ENCODE peak calls at places on chromosome 20, in ten cellular contexts. One of them, this sample, is unnamed.

GRCh38 chr20:48629069-48629959 is 198.5 kb downstream of the PREX1 start:
- DNase-seq in cerebellar cortex: no peak
- DNase-seq in EL: no peak
- DNase-seq in adrenal gland: no peak
- DNase-seq in choroid plexus epithelial cell: no peak
- DNase-seq in stimulated activated CD4-positive, alpha-beta T cell treated with anti-CD3 and anti-CD28 coated beads, Interleukin-1b, Interleukin-23, amount 100 ng/mL, for 1 hour: no peak
- DNase-seq in LNCaP clone FGC: no peak
- DNase-seq in BJ: no peak
- DNase-seq in GM04504: no peak
- DNase-seq in spleen: peak; percentile 50
- DNase-seq in this sample: no peak

GRCh38 chr20:35279533-35280174 is 1.7 kb upstream of the MMP24OS start:
- DNase-seq in EL: no peak
- DNase-seq in cerebellar cortex: no peak
- DNase-seq in adrenal gland: no peak
- DNase-seq in GM04504: no peak
- DNase-seq in LNCaP clone FGC: no peak
- DNase-seq in choroid plexus epithelial cell: no peak
- DNase-seq in BJ: no peak
- DNase-seq in stimulated activated CD4-positive, alpha-beta T cell treated with anti-CD3 and anti-CD28 coated beads, Interleukin-1b, Interleukin-23, amount 100 ng/mL, for 1 hour: no peak
- DNase-seq in spleen: no peak
- DNase-seq in this sample: no peak

GRCh38 chr20:50670126-50670862 is 21.0 kb downstream of the RIPOR3 start:
- DNase-seq in adrenal gland: no peak
- DNase-seq in choroid plexus epithelial cell: no peak
- DNase-seq in cerebellar cortex: no peak
- DNase-seq in BJ: no peak
- DNase-seq in EL: no peak
- DNase-seq in spleen: no peak
- DNase-seq in stimulated activated CD4-positive, alpha-beta T cell treated with anti-CD3 and anti-CD28 coated beads, Interleukin-1b, Interleukin-23, amount 100 ng/mL, for 1 hour: no peak
- DNase-seq in LNCaP clone FGC: no peak
- DNase-seq in GM04504: no peak
- DNase-seq in this sample: no peak

GRCh38 chr20:61520076-61520639 is 268.1 kb downstream of the CDH4 start:
- DNase-seq in LNCaP clone FGC: no peak
- DNase-seq in stimulated activated CD4-positive, alpha-beta T cell treated with anti-CD3 and anti-CD28 coated beads, Interleukin-1b, Interleukin-23, amount 100 ng/mL, for 1 hour: no peak
- DNase-seq in BJ: no peak
- DNase-seq in EL: no peak
- DNase-seq in GM04504: no peak
- DNase-seq in cerebellar cortex: no peak
- DNase-seq in spleen: peak; percentile 30
- DNase-seq in choroid plexus epithelial cell: no peak
- DNase-seq in adrenal gland: no peak
- DNase-seq in this sample: no peak

GRCh38 chr20:47027456-47027855 is 132.8 kb downstream of the EYA2 start:
- DNase-seq in choroid plexus epithelial cell: no peak
- DNase-seq in cerebellar cortex: no peak
- DNase-seq in BJ: no peak
- DNase-seq in LNCaP clone FGC: no peak
- DNase-seq in GM04504: no peak
- DNase-seq in stimulated activated CD4-positive, alpha-beta T cell treated with anti-CD3 and anti-CD28 coated beads, Interleukin-1b, Interleukin-23, amount 100 ng/mL, for 1 hour: no peak
- DNase-seq in EL: no peak
- DNase-seq in spleen: no peak
- DNase-seq in adrenal gland: no peak
- DNase-seq in this sample: no peak

GRCh38 chr20:63889241-63890200 is 5.4 kb upstream of the DNAJC5 start:
- DNase-seq in GM04504: no peak
- DNase-seq in stimulated activated CD4-positive, alpha-beta T cell treated with anti-CD3 and anti-CD28 coated beads, Interleukin-1b, Interleukin-23, amount 100 ng/mL, for 1 hour: no peak
- DNase-seq in choroid plexus epithelial cell: peak; percentile 23
- DNase-seq in adrenal gland: no peak
- DNase-seq in cerebellar cortex: peak; percentile 90
- DNase-seq in spleen: no peak
- DNase-seq in BJ: no peak
- DNase-seq in LNCaP clone FGC: peak; percentile 49
- DNase-seq in EL: no peak
- DNase-seq in this sample: no peak

GRCh38 chr20:46164166-46164565 is 46.1 kb downstream of the CD40 start:
- DNase-seq in choroid plexus epithelial cell: no peak
- DNase-seq in adrenal gland: no peak
- DNase-seq in BJ: no peak
- DNase-seq in EL: no peak
- DNase-seq in LNCaP clone FGC: no peak
- DNase-seq in GM04504: no peak
- DNase-seq in stimulated activated CD4-positive, alpha-beta T cell treated with anti-CD3 and anti-CD28 coated beads, Interleukin-1b, Interleukin-23, amount 100 ng/mL, for 1 hour: no peak
- DNase-seq in spleen: no peak
- DNase-seq in cerebellar cortex: no peak
- DNase-seq in this sample: no peak

GRCh38 chr20:10322073-10323012 is 103.7 kb downstream of the SNAP25 start:
- DNase-seq in LNCaP clone FGC: no peak
- DNase-seq in spleen: no peak
- DNase-seq in adrenal gland: no peak
- DNase-seq in BJ: no peak
- DNase-seq in cerebellar cortex: no peak
- DNase-seq in GM04504: no peak
- DNase-seq in EL: peak; percentile 57
- DNase-seq in choroid plexus epithelial cell: no peak
- DNase-seq in stimulated activated CD4-positive, alpha-beta T cell treated with anti-CD3 and anti-CD28 coated beads, Interleukin-1b, Interleukin-23, amount 100 ng/mL, for 1 hour: no peak
- DNase-seq in this sample: no peak

GRCh38 chr20:45456632-45457031 is 12.9 kb upstream of the WFDC2 start:
- DNase-seq in stimulated activated CD4-positive, alpha-beta T cell treated with anti-CD3 and anti-CD28 coated beads, Interleukin-1b, Interleukin-23, amount 100 ng/mL, for 1 hour: no peak
- DNase-seq in GM04504: no peak
- DNase-seq in adrenal gland: peak; percentile 20
- DNase-seq in spleen: no peak
- DNase-seq in cerebellar cortex: no peak
- DNase-seq in EL: no peak
- DNase-seq in LNCaP clone FGC: no peak
- DNase-seq in choroid plexus epithelial cell: peak; percentile 33
- DNase-seq in BJ: no peak
- DNase-seq in this sample: no peak

GRCh38 chr20:33693741-33694645 is 7.8 kb upstream of the E2F1 start:
- DNase-seq in EL: no peak
- DNase-seq in cerebellar cortex: no peak
- DNase-seq in stimulated activated CD4-positive, alpha-beta T cell treated with anti-CD3 and anti-CD28 coated beads, Interleukin-1b, Interleukin-23, amount 100 ng/mL, for 1 hour: no peak
- DNase-seq in GM04504: no peak
- DNase-seq in adrenal gland: no peak
- DNase-seq in BJ: no peak
- DNase-seq in choroid plexus epithelial cell: no peak
- DNase-seq in spleen: no peak
- DNase-seq in LNCaP clone FGC: no peak
- DNase-seq in this sample: peak; percentile 53

GRCh38 chr20:17531537-17532025 is 402 bp upstream of the BFSP1 start:
- DNase-seq in choroid plexus epithelial cell: no peak
- DNase-seq in adrenal gland: no peak
- DNase-seq in spleen: no peak
- DNase-seq in stimulated activated CD4-positive, alpha-beta T cell treated with anti-CD3 and anti-CD28 coated beads, Interleukin-1b, Interleukin-23, amount 100 ng/mL, for 1 hour: no peak
- DNase-seq in cerebellar cortex: no peak
- DNase-seq in EL: no peak
- DNase-seq in BJ: no peak
- DNase-seq in GM04504: no peak
- DNase-seq in LNCaP clone FGC: no peak
- DNase-seq in this sample: no peak

GRCh38 chr20:52041966-52042365 is 149.6 kb downstream of the ZFP64 start:
- DNase-seq in GM04504: no peak
- DNase-seq in stimulated activated CD4-positive, alpha-beta T cell treated with anti-CD3 and anti-CD28 coated beads, Interleukin-1b, Interleukin-23, amount 100 ng/mL, for 1 hour: no peak
- DNase-seq in cerebellar cortex: no peak
- DNase-seq in adrenal gland: no peak
- DNase-seq in BJ: no peak
- DNase-seq in LNCaP clone FGC: no peak
- DNase-seq in spleen: no peak
- DNase-seq in choroid plexus epithelial cell: no peak
- DNase-seq in EL: no peak
- DNase-seq in this sample: no peak

GRCh38 chr20:47791084-47791599 is 5.9 kb upstream of the SULF2 start:
- DNase-seq in choroid plexus epithelial cell: no peak
- DNase-seq in adrenal gland: no peak
- DNase-seq in EL: no peak
- DNase-seq in BJ: no peak
- DNase-seq in GM04504: no peak
- DNase-seq in spleen: no peak
- DNase-seq in cerebellar cortex: no peak
- DNase-seq in LNCaP clone FGC: no peak
- DNase-seq in stimulated activated CD4-positive, alpha-beta T cell treated with anti-CD3 and anti-CD28 coated beads, Interleukin-1b, Interleukin-23, amount 100 ng/mL, for 1 hour: no peak
- DNase-seq in this sample: no peak

GRCh38 chr20:49344975-49345374 is 67.1 kb upstream of the ZNFX1 start:
- DNase-seq in BJ: peak; percentile 92
- DNase-seq in choroid plexus epithelial cell: peak; percentile 94
- DNase-seq in spleen: no peak
- DNase-seq in GM04504: peak; percentile 88
- DNase-seq in stimulated activated CD4-positive, alpha-beta T cell treated with anti-CD3 and anti-CD28 coated beads, Interleukin-1b, Interleukin-23, amount 100 ng/mL, for 1 hour: no peak
- DNase-seq in adrenal gland: peak; percentile 37
- DNase-seq in LNCaP clone FGC: no peak
- DNase-seq in EL: peak; percentile 98
- DNase-seq in cerebellar cortex: peak; percentile 77
- DNase-seq in this sample: peak; percentile 25

GRCh38 chr20:15005300-15005986 is 668.0 kb upstream of the FLRT3 start:
- DNase-seq in stimulated activated CD4-positive, alpha-beta T cell treated with anti-CD3 and anti-CD28 coated beads, Interleukin-1b, Interleukin-23, amount 100 ng/mL, for 1 hour: no peak
- DNase-seq in choroid plexus epithelial cell: peak; percentile 90
- DNase-seq in adrenal gland: no peak
- DNase-seq in BJ: no peak
- DNase-seq in cerebellar cortex: no peak
- DNase-seq in LNCaP clone FGC: no peak
- DNase-seq in EL: no peak
- DNase-seq in GM04504: no peak
- DNase-seq in spleen: no peak
- DNase-seq in this sample: no peak

GRCh38 chr20:33570743-33571142 is 80.8 kb downstream of the CBFA2T2 start:
- DNase-seq in adrenal gland: no peak
- DNase-seq in GM04504: no peak
- DNase-seq in LNCaP clone FGC: no peak
- DNase-seq in stimulated activated CD4-positive, alpha-beta T cell treated with anti-CD3 and anti-CD28 coated beads, Interleukin-1b, Interleukin-23, amount 100 ng/mL, for 1 hour: no peak
- DNase-seq in BJ: no peak
- DNase-seq in cerebellar cortex: no peak
- DNase-seq in choroid plexus epithelial cell: no peak
- DNase-seq in spleen: no peak
- DNase-seq in EL: no peak
- DNase-seq in this sample: no peak

GRCh38 chr20:20010639-20011500 is 6.3 kb upstream of the NAA20 start:
- DNase-seq in EL: peak; percentile 29
- DNase-seq in choroid plexus epithelial cell: peak; percentile 86
- DNase-seq in LNCaP clone FGC: peak; percentile 39
- DNase-seq in GM04504: peak; percentile 62
- DNase-seq in BJ: peak; percentile 82
- DNase-seq in stimulated activated CD4-positive, alpha-beta T cell treated with anti-CD3 and anti-CD28 coated beads, Interleukin-1b, Interleukin-23, amount 100 ng/mL, for 1 hour: no peak
- DNase-seq in cerebellar cortex: peak; percentile 84
- DNase-seq in adrenal gland: no peak
- DNase-seq in spleen: no peak
- DNase-seq in this sample: no peak

GRCh38 chr20:59301343-59302007 is 1.1 kb downstream of the EDN3 start:
- DNase-seq in LNCaP clone FGC: no peak
- DNase-seq in stimulated activated CD4-positive, alpha-beta T cell treated with anti-CD3 and anti-CD28 coated beads, Interleukin-1b, Interleukin-23, amount 100 ng/mL, for 1 hour: no peak
- DNase-seq in BJ: no peak
- DNase-seq in adrenal gland: no peak
- DNase-seq in spleen: no peak
- DNase-seq in EL: no peak
- DNase-seq in choroid plexus epithelial cell: no peak
- DNase-seq in cerebellar cortex: no peak
- DNase-seq in GM04504: no peak
- DNase-seq in this sample: no peak

GRCh38 chr20:3071610-3072529 is at the start of gene OXT:
- DNase-seq in EL: no peak
- DNase-seq in BJ: no peak
- DNase-seq in LNCaP clone FGC: no peak
- DNase-seq in adrenal gland: peak; percentile 16
- DNase-seq in cerebellar cortex: no peak
- DNase-seq in GM04504: no peak
- DNase-seq in choroid plexus epithelial cell: no peak
- DNase-seq in stimulated activated CD4-positive, alpha-beta T cell treated with anti-CD3 and anti-CD28 coated beads, Interleukin-1b, Interleukin-23, amount 100 ng/mL, for 1 hour: peak; percentile 51
- DNase-seq in spleen: peak; percentile 91
- DNase-seq in this sample: no peak

GRCh38 chr20:21613512-21613911 is 92.0 kb upstream of the PAX1 start:
- DNase-seq in EL: no peak
- DNase-seq in GM04504: no peak
- DNase-seq in stimulated activated CD4-positive, alpha-beta T cell treated with anti-CD3 and anti-CD28 coated beads, Interleukin-1b, Interleukin-23, amount 100 ng/mL, for 1 hour: no peak
- DNase-seq in BJ: no peak
- DNase-seq in cerebellar cortex: no peak
- DNase-seq in LNCaP clone FGC: no peak
- DNase-seq in spleen: no peak
- DNase-seq in adrenal gland: peak; percentile 77
- DNase-seq in choroid plexus epithelial cell: no peak
- DNase-seq in this sample: no peak

GRCh38 chr20:1304711-1305515 is 24.0 kb downstream of the SDCBP2 start:
- DNase-seq in EL: no peak
- DNase-seq in cerebellar cortex: no peak
- DNase-seq in GM04504: no peak
- DNase-seq in choroid plexus epithelial cell: no peak
- DNase-seq in LNCaP clone FGC: no peak
- DNase-seq in spleen: peak; percentile 72
- DNase-seq in stimulated activated CD4-positive, alpha-beta T cell treated with anti-CD3 and anti-CD28 coated beads, Interleukin-1b, Interleukin-23, amount 100 ng/mL, for 1 hour: no peak
- DNase-seq in adrenal gland: no peak
- DNase-seq in BJ: no peak
- DNase-seq in this sample: no peak

GRCh38 chr20:51481311-51481997 is 61.1 kb downstream of the NFATC2 start:
- DNase-seq in BJ: no peak
- DNase-seq in stimulated activated CD4-positive, alpha-beta T cell treated with anti-CD3 and anti-CD28 coated beads, Interleukin-1b, Interleukin-23, amount 100 ng/mL, for 1 hour: no peak
- DNase-seq in spleen: peak; percentile 78
- DNase-seq in GM04504: no peak
- DNase-seq in choroid plexus epithelial cell: no peak
- DNase-seq in EL: no peak
- DNase-seq in cerebellar cortex: no peak
- DNase-seq in adrenal gland: no peak
- DNase-seq in LNCaP clone FGC: no peak
- DNase-seq in this sample: no peak

GRCh38 chr20:51804754-51805153 is 2.4 kb upstream of the SALL4 start:
- DNase-seq in cerebellar cortex: peak; percentile 44
- DNase-seq in stimulated activated CD4-positive, alpha-beta T cell treated with anti-CD3 and anti-CD28 coated beads, Interleukin-1b, Interleukin-23, amount 100 ng/mL, for 1 hour: no peak
- DNase-seq in choroid plexus epithelial cell: no peak
- DNase-seq in GM04504: no peak
- DNase-seq in LNCaP clone FGC: no peak
- DNase-seq in EL: no peak
- DNase-seq in adrenal gland: no peak
- DNase-seq in BJ: no peak
- DNase-seq in spleen: no peak
- DNase-seq in this sample: no peak

GRCh38 chr20:3935295-3935955 is 46.2 kb downstream of the PANK2 start:
- DNase-seq in spleen: no peak
- DNase-seq in stimulated activated CD4-positive, alpha-beta T cell treated with anti-CD3 and anti-CD28 coated beads, Interleukin-1b, Interleukin-23, amount 100 ng/mL, for 1 hour: no peak
- DNase-seq in EL: no peak
- DNase-seq in GM04504: peak; percentile 64
- DNase-seq in cerebellar cortex: peak; percentile 63
- DNase-seq in LNCaP clone FGC: no peak
- DNase-seq in adrenal gland: peak; percentile 71
- DNase-seq in choroid plexus epithelial cell: no peak
- DNase-seq in BJ: no peak
- DNase-seq in this sample: no peak

GRCh38 chr20:10466325-10466724 is 31.2 kb downstream of the SLX4IP start:
- DNase-seq in adrenal gland: no peak
- DNase-seq in stimulated activated CD4-positive, alpha-beta T cell treated with anti-CD3 and anti-CD28 coated beads, Interleukin-1b, Interleukin-23, amount 100 ng/mL, for 1 hour: no peak
- DNase-seq in cerebellar cortex: no peak
- DNase-seq in EL: no peak
- DNase-seq in LNCaP clone FGC: no peak
- DNase-seq in GM04504: no peak
- DNase-seq in spleen: no peak
- DNase-seq in choroid plexus epithelial cell: no peak
- DNase-seq in BJ: no peak
- DNase-seq in this sample: no peak

GRCh38 chr20:37384683-37385174 is 38.8 kb downstream of the SRC start:
- DNase-seq in BJ: no peak
- DNase-seq in LNCaP clone FGC: no peak
- DNase-seq in stimulated activated CD4-positive, alpha-beta T cell treated with anti-CD3 and anti-CD28 coated beads, Interleukin-1b, Interleukin-23, amount 100 ng/mL, for 1 hour: peak; percentile 70
- DNase-seq in cerebellar cortex: peak; percentile 36
- DNase-seq in choroid plexus epithelial cell: peak; percentile 35
- DNase-seq in adrenal gland: peak; percentile 80
- DNase-seq in EL: peak; percentile 58
- DNase-seq in spleen: peak; percentile 95
- DNase-seq in GM04504: no peak
- DNase-seq in this sample: peak; percentile 62

GRCh38 chr20:19889011-19889953 is 127.9 kb upstream of the NAA20 start:
- DNase-seq in GM04504: no peak
- DNase-seq in adrenal gland: peak; percentile 52
- DNase-seq in BJ: peak; percentile 53
- DNase-seq in stimulated activated CD4-positive, alpha-beta T cell treated with anti-CD3 and anti-CD28 coated beads, Interleukin-1b, Interleukin-23, amount 100 ng/mL, for 1 hour: no peak
- DNase-seq in spleen: peak; percentile 80
- DNase-seq in choroid plexus epithelial cell: peak; percentile 93
- DNase-seq in EL: peak; percentile 66
- DNase-seq in LNCaP clone FGC: no peak
- DNase-seq in cerebellar cortex: no peak
- DNase-seq in this sample: peak; percentile 15

GRCh38 chr20:19992996-19993908 is 23.9 kb upstream of the NAA20 start:
- DNase-seq in adrenal gland: peak; percentile 64
- DNase-seq in stimulated activated CD4-positive, alpha-beta T cell treated with anti-CD3 and anti-CD28 coated beads, Interleukin-1b, Interleukin-23, amount 100 ng/mL, for 1 hour: no peak
- DNase-seq in LNCaP clone FGC: no peak
- DNase-seq in BJ: peak; percentile 87
- DNase-seq in spleen: no peak
- DNase-seq in GM04504: peak; percentile 62
- DNase-seq in choroid plexus epithelial cell: peak; percentile 86
- DNase-seq in cerebellar cortex: no peak
- DNase-seq in EL: peak; percentile 99
- DNase-seq in this sample: peak; percentile 23

This sample was measured in anterior cingulate cortex.